ENCODE peak calls at places on chromosomes 1 and 21, in nine cellular contexts. One of them, this sample, is unnamed.

GRCh38 chr21:34360488-34361241 is 3.1 kb upstream of the KCNE2 start:
- DNase-seq in choroid plexus epithelial cell: no peak
- DNase-seq in body of pancreas: no peak
- DNase-seq in hepatocyte: no peak
- DNase-seq in dorsolateral prefrontal cortex: no peak
- DNase-seq in Peyer's patch: no peak
- DNase-seq in GM13976: no peak
- DNase-seq in breast epithelium: no peak
- DNase-seq in A673: no peak
- DNase-seq in this sample: no peak

GRCh38 chr1:168613689-168614655 is 37.6 kb downstream of the XCL1 start:
- DNase-seq in choroid plexus epithelial cell: no peak
- DNase-seq in hepatocyte: no peak
- DNase-seq in body of pancreas: no peak
- DNase-seq in Peyer's patch: no peak
- DNase-seq in breast epithelium: no peak
- DNase-seq in A673: peak; percentile 59
- DNase-seq in dorsolateral prefrontal cortex: no peak
- DNase-seq in GM13976: no peak
- DNase-seq in this sample: no peak

GRCh38 chr1:77316006-77316405 is 34.2 kb downstream of the AK5 start:
- DNase-seq in breast epithelium: no peak
- DNase-seq in choroid plexus epithelial cell: peak; percentile 10
- DNase-seq in dorsolateral prefrontal cortex: no peak
- DNase-seq in Peyer's patch: no peak
- DNase-seq in body of pancreas: no peak
- DNase-seq in hepatocyte: no peak
- DNase-seq in GM13976: no peak
- DNase-seq in A673: no peak
- DNase-seq in this sample: no peak

GRCh38 chr1:62744594-62745577 is 39.0 kb upstream of the ATG4C start:
- DNase-seq in breast epithelium: no peak
- DNase-seq in body of pancreas: no peak
- DNase-seq in Peyer's patch: no peak
- DNase-seq in A673: no peak
- DNase-seq in GM13976: no peak
- DNase-seq in choroid plexus epithelial cell: no peak
- DNase-seq in hepatocyte: no peak
- DNase-seq in dorsolateral prefrontal cortex: no peak
- DNase-seq in this sample: no peak

GRCh38 chr21:36783612-36784383 is 84.9 kb downstream of the SIM2 start:
- DNase-seq in body of pancreas: no peak
- DNase-seq in A673: no peak
- DNase-seq in choroid plexus epithelial cell: peak; percentile 95
- DNase-seq in dorsolateral prefrontal cortex: no peak
- DNase-seq in Peyer's patch: no peak
- DNase-seq in breast epithelium: no peak
- DNase-seq in hepatocyte: peak; percentile 71
- DNase-seq in GM13976: no peak
- DNase-seq in this sample: no peak

GRCh38 chr1:212700892-212701819 is 1.5 kb upstream of the BATF3 start:
- DNase-seq in hepatocyte: peak; percentile 60
- DNase-seq in choroid plexus epithelial cell: peak; percentile 68
- DNase-seq in dorsolateral prefrontal cortex: peak; percentile 21
- DNase-seq in Peyer's patch: no peak
- DNase-seq in A673: peak; percentile 33
- DNase-seq in GM13976: no peak
- DNase-seq in breast epithelium: peak; percentile 56
- DNase-seq in body of pancreas: peak; percentile 44
- DNase-seq in this sample: peak; percentile 47

GRCh38 chr1:55706397-55706796 is 491.2 kb upstream of the USP24 start:
- DNase-seq in Peyer's patch: no peak
- DNase-seq in breast epithelium: no peak
- DNase-seq in A673: no peak
- DNase-seq in hepatocyte: no peak
- DNase-seq in body of pancreas: no peak
- DNase-seq in GM13976: no peak
- DNase-seq in choroid plexus epithelial cell: no peak
- DNase-seq in dorsolateral prefrontal cortex: no peak
- DNase-seq in this sample: no peak

GRCh38 chr1:179251675-179252074 is 22.2 kb upstream of the ABL2 start:
- DNase-seq in A673: peak; percentile 48
- DNase-seq in GM13976: peak; percentile 36
- DNase-seq in Peyer's patch: no peak
- DNase-seq in hepatocyte: peak; percentile 51
- DNase-seq in body of pancreas: no peak
- DNase-seq in breast epithelium: no peak
- DNase-seq in choroid plexus epithelial cell: peak; percentile 82
- DNase-seq in dorsolateral prefrontal cortex: no peak
- DNase-seq in this sample: no peak

GRCh38 chr1:205446828-205447227 is 9.0 kb downstream of the BLACAT1 start:
- DNase-seq in A673: no peak
- DNase-seq in hepatocyte: no peak
- DNase-seq in choroid plexus epithelial cell: no peak
- DNase-seq in Peyer's patch: peak; percentile 42
- DNase-seq in body of pancreas: no peak
- DNase-seq in dorsolateral prefrontal cortex: no peak
- DNase-seq in breast epithelium: no peak
- DNase-seq in GM13976: no peak
- DNase-seq in this sample: peak; percentile 45

GRCh38 chr1:31583082-31583994 is 7.0 kb downstream of the TINAGL1 start:
- DNase-seq in breast epithelium: no peak
- DNase-seq in hepatocyte: no peak
- DNase-seq in body of pancreas: no peak
- DNase-seq in choroid plexus epithelial cell: peak; percentile 32
- DNase-seq in dorsolateral prefrontal cortex: no peak
- DNase-seq in Peyer's patch: no peak
- DNase-seq in A673: no peak
- DNase-seq in GM13976: no peak
- DNase-seq in this sample: no peak

DNA sequence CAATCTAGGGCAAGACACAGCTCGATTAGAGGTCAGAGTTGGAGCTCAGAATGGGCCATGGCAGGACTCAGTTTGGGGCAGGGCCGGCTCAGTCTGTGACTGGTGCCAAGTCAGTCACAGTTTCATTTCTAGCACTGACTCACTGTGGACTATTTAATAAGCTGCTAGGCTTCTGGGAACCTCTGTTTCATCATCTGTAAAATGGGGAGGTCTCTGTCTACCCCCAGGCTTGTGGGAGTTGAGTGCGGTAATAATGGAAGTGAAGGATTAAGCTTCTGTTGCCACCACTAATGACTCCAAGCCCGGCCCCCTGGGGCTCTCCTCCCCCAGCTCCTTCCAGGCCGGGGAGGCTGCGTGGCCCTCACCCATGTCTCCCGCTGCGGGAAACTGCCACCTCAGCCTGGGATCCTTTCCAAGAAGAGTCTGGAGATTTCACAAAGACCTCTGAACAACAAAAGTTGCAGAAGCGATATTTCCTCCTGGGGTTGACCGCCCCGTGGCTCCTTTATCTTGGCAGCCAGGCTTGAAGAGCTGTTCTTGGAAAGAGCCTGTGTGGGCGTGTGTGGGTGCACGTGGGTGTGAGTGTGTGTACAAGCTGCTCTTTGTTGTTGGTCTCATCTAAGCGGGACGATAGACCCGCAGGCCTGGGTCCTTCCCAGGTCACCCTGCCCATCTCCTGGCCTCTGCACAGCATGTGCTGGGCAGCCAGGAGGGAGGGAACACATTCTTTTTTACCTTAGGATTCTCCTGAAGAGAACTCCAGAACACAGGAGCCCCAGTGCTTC is 29.1 kb downstream of the KNCN start:
- DNase-seq in choroid plexus epithelial cell: peak; percentile 89
- DNase-seq in hepatocyte: peak; percentile 49
- DNase-seq in A673: peak; percentile 98
- DNase-seq in dorsolateral prefrontal cortex: no peak
- DNase-seq in GM13976: no peak
- DNase-seq in Peyer's patch: no peak
- DNase-seq in breast epithelium: peak; percentile 60
- DNase-seq in body of pancreas: peak; percentile 56
- DNase-seq in this sample: no peak
- TF ChIP-seq CTCF in choroid plexus epithelial cell: no peak
- TF ChIP-seq CTCF in hepatocyte: no peak
- TF ChIP-seq CTCF in A673: no peak
- TF ChIP-seq CTCF in dorsolateral prefrontal cortex: no peak
- TF ChIP-seq CTCF in GM13976: no peak
- TF ChIP-seq CTCF in Peyer's patch: no peak
- TF ChIP-seq CTCF in breast epithelium: no peak
- TF ChIP-seq CTCF in body of pancreas: no peak
- TF ChIP-seq CTCF in this sample: no peak

GRCh38 chr1:109112056-109112651 is 1.8 kb upstream of the ELAPOR1 start:
- DNase-seq in Peyer's patch: no peak
- DNase-seq in GM13976: peak; percentile 46
- DNase-seq in hepatocyte: no peak
- DNase-seq in A673: peak; percentile 45
- DNase-seq in choroid plexus epithelial cell: peak; percentile 57
- DNase-seq in body of pancreas: no peak
- DNase-seq in dorsolateral prefrontal cortex: no peak
- DNase-seq in breast epithelium: no peak
- DNase-seq in this sample: no peak
- TF ChIP-seq CTCF in Peyer's patch: peak; percentile 50
- TF ChIP-seq CTCF in GM13976: no peak
- TF ChIP-seq CTCF in hepatocyte: peak; percentile 35
- TF ChIP-seq CTCF in A673: peak; percentile 10
- TF ChIP-seq CTCF in choroid plexus epithelial cell: peak; percentile 18
- TF ChIP-seq CTCF in body of pancreas: no peak
- TF ChIP-seq CTCF in dorsolateral prefrontal cortex: no peak
- TF ChIP-seq CTCF in breast epithelium: no peak
- TF ChIP-seq CTCF in this sample: no peak

DNA sequence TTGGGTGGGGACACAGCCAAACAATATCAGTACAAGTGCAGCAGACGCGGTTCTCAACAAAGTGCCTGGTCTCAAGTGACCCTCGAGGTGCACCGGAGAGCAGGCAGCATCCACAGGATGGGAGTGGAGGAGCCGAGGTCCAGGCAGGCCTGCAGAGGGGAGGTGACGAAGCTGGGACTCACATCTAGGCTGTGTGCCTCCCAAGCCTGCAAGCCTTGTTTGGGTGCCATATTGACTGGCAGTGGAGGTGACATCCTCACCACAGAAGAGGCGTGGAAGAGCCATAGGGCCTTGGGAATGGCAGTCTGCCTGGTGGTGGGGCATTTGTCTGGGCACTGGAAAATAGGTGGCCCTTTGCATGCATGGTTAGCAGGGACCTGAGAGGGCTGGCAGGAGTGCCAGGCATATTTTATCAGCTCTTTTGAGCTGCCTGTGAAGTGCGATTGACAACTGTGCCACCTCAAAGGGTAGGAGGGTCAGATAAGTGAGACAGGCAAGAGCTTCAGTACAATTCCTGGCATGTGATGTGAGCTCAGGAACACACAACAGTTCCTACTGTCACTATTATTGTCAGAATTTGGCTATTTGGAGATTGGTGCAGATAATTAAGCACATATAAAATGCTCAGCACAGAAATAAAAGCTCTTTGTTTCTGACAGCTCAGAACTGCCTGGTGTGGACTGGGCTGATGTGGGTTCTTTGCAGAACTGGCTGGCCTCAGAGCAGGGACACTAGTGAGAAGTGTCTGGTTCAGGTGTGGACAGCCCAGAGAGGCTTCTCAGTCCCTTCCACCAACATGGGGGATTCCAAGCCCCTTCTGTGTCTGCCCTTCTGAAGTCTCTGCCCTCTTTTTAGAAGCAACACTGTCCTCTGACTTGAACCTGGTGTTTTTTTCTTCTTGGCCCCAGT is 347.6 kb upstream of the AJAP1 start:
- DNase-seq in choroid plexus epithelial cell: no peak
- DNase-seq in dorsolateral prefrontal cortex: no peak
- DNase-seq in GM13976: no peak
- DNase-seq in hepatocyte: no peak
- DNase-seq in body of pancreas: no peak
- DNase-seq in Peyer's patch: peak; percentile 13
- DNase-seq in A673: no peak
- DNase-seq in breast epithelium: peak; percentile 6
- DNase-seq in this sample: no peak
- TF ChIP-seq CTCF in choroid plexus epithelial cell: no peak
- TF ChIP-seq CTCF in dorsolateral prefrontal cortex: no peak
- TF ChIP-seq CTCF in GM13976: no peak
- TF ChIP-seq CTCF in hepatocyte: no peak
- TF ChIP-seq CTCF in body of pancreas: no peak
- TF ChIP-seq CTCF in Peyer's patch: no peak
- TF ChIP-seq CTCF in A673: no peak
- TF ChIP-seq CTCF in breast epithelium: no peak
- TF ChIP-seq CTCF in this sample: no peak

DNA sequence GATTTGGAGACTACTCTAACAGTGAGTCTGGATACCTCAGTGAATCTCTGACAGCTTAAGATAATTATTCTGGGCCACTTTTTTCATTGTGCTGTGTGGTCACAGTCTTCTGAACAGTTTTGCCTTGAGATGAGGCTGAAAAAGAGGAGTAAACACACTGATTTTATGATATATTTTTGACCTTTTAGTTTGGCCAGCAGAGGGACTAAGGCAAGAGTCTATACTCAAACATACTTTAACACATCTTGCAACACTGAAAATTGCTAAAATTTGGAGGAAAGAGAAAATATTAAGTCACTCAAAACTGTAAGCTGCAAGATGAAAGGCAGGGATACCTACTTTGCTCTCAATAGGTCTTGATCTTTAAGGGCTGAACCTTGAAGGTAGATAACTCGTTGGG is 182.7 kb downstream of the KCNT2 start:
- DNase-seq in A673: no peak
- DNase-seq in choroid plexus epithelial cell: peak; percentile 50
- DNase-seq in dorsolateral prefrontal cortex: no peak
- DNase-seq in breast epithelium: no peak
- DNase-seq in body of pancreas: no peak
- DNase-seq in hepatocyte: no peak
- DNase-seq in GM13976: no peak
- DNase-seq in Peyer's patch: no peak
- DNase-seq in this sample: no peak
- TF ChIP-seq CTCF in A673: no peak
- TF ChIP-seq CTCF in choroid plexus epithelial cell: peak; percentile 49
- TF ChIP-seq CTCF in dorsolateral prefrontal cortex: no peak
- TF ChIP-seq CTCF in breast epithelium: no peak
- TF ChIP-seq CTCF in body of pancreas: no peak
- TF ChIP-seq CTCF in hepatocyte: no peak
- TF ChIP-seq CTCF in GM13976: no peak
- TF ChIP-seq CTCF in Peyer's patch: no peak
- TF ChIP-seq CTCF in this sample: peak; percentile 19

DNA sequence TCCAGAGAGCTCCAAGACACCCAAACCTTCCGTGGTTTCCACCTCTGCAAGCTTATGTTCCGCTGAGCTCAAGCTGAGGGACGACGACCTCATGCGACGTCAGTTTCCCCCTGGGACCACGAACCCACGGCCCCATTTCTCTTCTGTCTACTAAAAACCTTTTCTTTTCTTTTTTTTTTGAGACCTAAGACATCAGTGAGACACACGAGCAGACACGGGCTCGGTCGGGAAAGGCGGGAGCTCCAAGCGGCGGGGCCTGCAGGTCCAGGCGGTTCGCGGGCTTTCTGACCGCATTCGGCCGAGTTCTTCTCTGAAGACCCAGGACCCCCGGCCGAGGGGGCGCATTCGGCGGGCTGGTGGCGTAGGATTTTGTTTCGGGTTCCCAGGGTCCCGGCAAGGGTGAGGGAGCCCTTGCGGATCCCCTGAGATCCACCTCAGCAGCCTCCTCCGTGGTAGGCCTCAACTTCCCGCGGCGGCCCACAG is 402 bp downstream of the C21orf58 start:
- DNase-seq in breast epithelium: no peak
- DNase-seq in choroid plexus epithelial cell: peak; percentile 23
- DNase-seq in A673: no peak
- DNase-seq in GM13976: no peak
- DNase-seq in hepatocyte: peak; percentile 44
- DNase-seq in Peyer's patch: no peak
- DNase-seq in dorsolateral prefrontal cortex: no peak
- DNase-seq in body of pancreas: no peak
- DNase-seq in this sample: peak; percentile 32
- TF ChIP-seq CTCF in breast epithelium: no peak
- TF ChIP-seq CTCF in choroid plexus epithelial cell: no peak
- TF ChIP-seq CTCF in A673: no peak
- TF ChIP-seq CTCF in GM13976: no peak
- TF ChIP-seq CTCF in hepatocyte: no peak
- TF ChIP-seq CTCF in Peyer's patch: no peak
- TF ChIP-seq CTCF in dorsolateral prefrontal cortex: no peak
- TF ChIP-seq CTCF in body of pancreas: no peak
- TF ChIP-seq CTCF in this sample: no peak